ENCODE peak calls at places on chromosomes 4 and X, in six cellular contexts. X is PC-3, B is ovary, M is prostate gland, J is lung, C is GM23248. Q is an unnamed sample.

GRCh38 chrX:21958888-21959287 is 18.4 kb downstream of the SMS start:
- DNase-seq in X (no peak), B (no peak), M (no peak), J (no peak), C (peak; percentile 34), Q (no peak)

GRCh38 chrX:150050387-150050786 is 112.1 kb upstream of the EOLA2 start:
- DNase-seq in X (peak; percentile 14), B (no peak), M (no peak), J (no peak), C (no peak), Q (no peak)

GRCh38 chr4:142408003-142408441 is 438.1 kb downstream of the INPP4B start:
- DNase-seq in X (peak; percentile 98), B (no peak), M (no peak), J (no peak), C (peak; percentile 83), Q (no peak)

GRCh38 chr4:27210874-27211428 is 350.3 kb downstream of the STIM2 start:
- DNase-seq in X (no peak), B (no peak), M (no peak), J (no peak), C (no peak), Q (no peak)

GRCh38 chr4:40283968-40284367 is 51.2 kb upstream of the CHRNA9 start:
- DNase-seq in X (peak; percentile 82), B (no peak), M (no peak), J (no peak), C (peak; percentile 49), Q (no peak)

GRCh38 chr4:7539659-7540058 is 104.9 kb upstream of the PSAPL1 start:
- DNase-seq in X (peak; percentile 82), B (no peak), M (no peak), J (no peak), C (peak; percentile 32), Q (no peak)

GRCh38 chr4:109390369-109390768 is 43.2 kb upstream of the SEC24B start:
- DNase-seq in X (no peak), B (no peak), M (no peak), J (no peak), C (no peak), Q (no peak)

GRCh38 chr4:163194593-163194992 is 27.9 kb upstream of the NAF1 start:
- DNase-seq in X (no peak), B (no peak), M (no peak), J (no peak), C (no peak), Q (no peak)

GRCh38 chr4:38387348-38387747 is 276.7 kb upstream of the KLF3 start:
- DNase-seq in X (no peak), B (peak; percentile 47), M (peak; percentile 82), J (peak; percentile 89), C (peak; percentile 14), Q (peak; percentile 86)

GRCh38 chrX:150044556-150044955 is 106.3 kb upstream of the EOLA2 start:
- DNase-seq in X (peak; percentile 12), B (no peak), M (no peak), J (no peak), C (peak; percentile 24), Q (no peak)

GRCh38 chr4:118997601-118998000 is 108.9 kb downstream of the SYNPO2 start:
- DNase-seq in X (no peak), B (no peak), M (no peak), J (no peak), C (peak; percentile 73), Q (no peak)

GRCh38 chr4:77493120-77493767 is 112.4 kb upstream of the CXCL13 start:
- DNase-seq in X (no peak), B (no peak), M (no peak), J (no peak), C (no peak), Q (no peak)

GRCh38 chr4:3513807-3514206 is 18.4 kb downstream of the LRPAP1 start:
- DNase-seq in X (no peak), B (no peak), M (no peak), J (no peak), C (no peak), Q (no peak)

GRCh38 chr4:23169598-23170311 is 477.0 kb downstream of the GBA3 start:
- DNase-seq in X (no peak), B (no peak), M (no peak), J (no peak), C (no peak), Q (no peak)

GRCh38 chrX:68897546-68897945 is 68.7 kb downstream of the EFNB1 start:
- DNase-seq in X (no peak), B (no peak), M (no peak), J (no peak), C (no peak), Q (no peak)

GRCh38 chr4:14867847-14868246 is 134.4 kb upstream of the CPEB2 start:
- DNase-seq in X (no peak), B (no peak), M (no peak), J (no peak), C (no peak), Q (no peak)

GRCh38 chrX:105488731-105489130 is 268.2 kb upstream of the TEX13A start:
- DNase-seq in X (no peak), B (no peak), M (no peak), J (no peak), C (no peak), Q (no peak)

GRCh38 chr4:128796934-128797333 is 12.6 kb upstream of the JADE1 start:
- DNase-seq in X (peak; percentile 81), B (no peak), M (no peak), J (no peak), C (peak; percentile 39), Q (peak; percentile 36)

GRCh38 chr4:121272526-121272925 is 108.3 kb downstream of the QRFPR start:
- DNase-seq in X (peak; percentile 73), B (no peak), M (no peak), J (no peak), C (peak; percentile 65), Q (no peak)

GRCh38 chrX:128518508-128518907 is 466.3 kb upstream of the ACTRT1 start:
- DNase-seq in X (peak; percentile 41), B (no peak), M (no peak), J (no peak), C (peak; percentile 0), Q (no peak)

GRCh38 chrX:52923781-52924241 is 26.7 kb downstream of the FAM156B start:
- DNase-seq in X (peak; percentile 61), B (no peak), M (no peak), J (no peak), C (peak; percentile 61), Q (peak; percentile 44)

GRCh38 chr4:165384608-165385007 is 5.8 kb downstream of the CPE start:
- DNase-seq in X (no peak), B (no peak), M (no peak), J (no peak), C (peak; percentile 37), Q (no peak)

GRCh38 chr4:127141857-127142256 is 490.9 kb upstream of the INTU start:
- DNase-seq in X (peak; percentile 10), B (no peak), M (no peak), J (no peak), C (peak; percentile 88), Q (no peak)

GRCh38 chr4:7365472-7366179 is 69.1 kb downstream of the PSAPL1 start:
- DNase-seq in X (no peak), B (no peak), M (peak; percentile 88), J (no peak), C (peak; percentile 7), Q (no peak)

GRCh38 chrX:140949231-140949630 is 53.2 kb upstream of the SPANXB1 start:
- DNase-seq in X (peak; percentile 16), B (no peak), M (no peak), J (no peak), C (no peak), Q (no peak)

GRCh38 chr4:38782452-38783108 is at the start of gene TLR10:
- DNase-seq in X (peak; percentile 41), B (no peak), M (peak; percentile 40), J (peak; percentile 50), C (peak; percentile 69), Q (peak; percentile 36)

GRCh38 chr4:184815046-184815877 is 10.5 kb downstream of the ACSL1 start:
- DNase-seq in X (peak; percentile 72), B (peak; percentile 63), M (peak; percentile 94), J (peak; percentile 89), C (peak; percentile 80), Q (peak; percentile 92)
- H3K4me3 ChIP-seq in X (peak overlapping the region; percentile 54), B (no peak overlapping the region), M (no peak overlapping the region), J (no peak overlapping the region), C (peak overlapping the region; percentile 22), Q (peak overlapping the region; percentile 1)

GRCh38 chr4:48489683-48490011 is 405 bp upstream of the ZAR1 start:
- DNase-seq in X (no peak), B (no peak), M (no peak), J (no peak), C (no peak), Q (no peak)
- H3K4me3 ChIP-seq in X (no peak overlapping the region), B (no peak overlapping the region), M (no peak overlapping the region), J (no peak overlapping the region), C (peak overlapping the region; percentile 47), Q (peak overlapping the region; percentile 57)

GRCh38 chr4:86482296-86482695 is 111.8 kb upstream of the PTPN13 start:
- DNase-seq in X (no peak), B (no peak), M (no peak), J (no peak), C (no peak), Q (no peak)
- H3K4me3 ChIP-seq in X (no peak overlapping the region), B (no peak overlapping the region), M (no peak overlapping the region), J (no peak overlapping the region), C (no peak overlapping the region), Q (no peak overlapping the region)

GRCh38 chrX:71922697-71923096 is 12.1 kb downstream of the NHSL2 start:
- DNase-seq in X (no peak), B (no peak), M (no peak), J (no peak), C (no peak), Q (no peak)

GRCh38 chrX:71919886-71920285 is 9.2 kb downstream of the NHSL2 start:
- DNase-seq in X (no peak), B (no peak), M (no peak), J (no peak), C (no peak), Q (no peak)

GRCh38 chrX:71923516-71923915 is 12.9 kb downstream of the NHSL2 start:
- DNase-seq in X (no peak), B (no peak), M (no peak), J (no peak), C (peak; percentile 73), Q (no peak)

GRCh38 chrX:71917621-71918341 is 7.1 kb downstream of the NHSL2 start:
- DNase-seq in X (peak; percentile 52), B (peak; percentile 22), M (no peak), J (no peak), C (peak; percentile 53), Q (no peak)

GRCh38 chrX:71919436-71919835 is 8.8 kb downstream of the NHSL2 start:
- DNase-seq in X (no peak), B (no peak), M (no peak), J (no peak), C (peak; percentile 47), Q (no peak)
- H3K4me3 ChIP-seq in X (no peak overlapping the region), B (no peak overlapping the region), M (no peak overlapping the region), J (no peak overlapping the region), C (no peak overlapping the region), Q (no peak overlapping the region)

DNA sequence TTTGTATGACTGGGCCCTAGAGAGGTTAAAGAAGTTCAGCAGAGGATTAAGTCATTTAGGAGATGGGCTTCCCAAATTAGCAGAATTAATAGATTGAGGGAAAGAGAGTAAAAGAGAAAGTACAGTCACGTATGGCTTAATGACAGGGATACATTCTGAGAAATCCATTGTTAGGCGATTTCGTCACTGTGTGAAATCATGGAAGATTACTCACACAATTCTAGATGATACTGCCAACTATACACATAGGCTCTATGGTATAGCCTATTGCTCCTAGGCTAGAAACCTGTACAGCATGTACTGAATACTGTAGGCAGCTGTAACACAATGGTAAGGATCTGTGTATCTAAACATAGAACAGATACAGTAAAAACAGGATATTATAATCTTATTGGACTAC is 180.6 kb downstream of the RNF150 start:
- DNase-seq in X (peak; percentile 41), B (no peak), M (no peak), J (no peak), C (peak; percentile 67), Q (no peak)
- H3K4me3 ChIP-seq in X (no peak overlapping the region), B (no peak overlapping the region), M (no peak overlapping the region), J (no peak overlapping the region), C (peak overlapping the region; percentile 34), Q (no peak overlapping the region)